ENCODE peak calls at places on chromosomes 16 and 17, in seven cellular contexts. G is fibroblast of gingiva; U is naive thymus-derived CD4-positive, alpha-beta T cell; C is GM23248; W is stimulated activated CD4-positive, alpha-beta T cell treated with anti-CD3 and anti-CD28 coated beads, Interleukin-4, amount 100 ng/mL, for 24 hours; F is stimulated activated CD8-positive, alpha-beta memory T cell treated with anti-CD3 and anti-CD28 coated beads, Interleukin-15, amount 100 ng/mL, for 24 hours; X is iris pigment epithelial cell. T is an unnamed sample.

GRCh38 chr17:46026815-46027125 is 27.7 kb downstream of the STH start:
- DNase-seq in G (no peak), U (no peak), C (no peak), W (no peak), F (no peak), X (no peak), T (no peak)

GRCh38 chr17:77869665-77870132 is 88.8 kb upstream of the TNRC6C start:
- DNase-seq in G (no peak), U (no peak), C (no peak), W (no peak), F (no peak), X (no peak), T (no peak)

GRCh38 chr17:79204261-79204660 is 129.6 kb downstream of the ENGASE start:
- DNase-seq in G (no peak), U (no peak), C (no peak), W (no peak), F (no peak), X (no peak), T (no peak)

GRCh38 chr17:17021194-17021863 is 20.9 kb upstream of the MPRIP start:
- DNase-seq in G (no peak), U (no peak), C (peak; percentile 86), W (no peak), F (no peak), X (no peak), T (no peak)

GRCh38 chr16:15055141-15056053 is 477 bp downstream of the NTAN1 start:
- DNase-seq in G (peak; percentile 26), U (no peak), C (peak; percentile 63), W (peak; percentile 62), F (no peak), X (peak; percentile 34), T (no peak)

GRCh38 chr16:69395859-69396186 is 10.0 kb upstream of the TERF2 start:
- DNase-seq in G (no peak), U (no peak), C (no peak), W (no peak), F (no peak), X (no peak), T (no peak)

GRCh38 chr17:36705651-36706436 is 104.5 kb downstream of the MRM1 start:
- DNase-seq in G (no peak), U (peak; percentile 45), C (peak; percentile 47), W (peak; percentile 60), F (no peak), X (peak; percentile 38), T (peak; percentile 57)

GRCh38 chr17:81074440-81074839 is 39.5 kb downstream of the BAIAP2 start:
- DNase-seq in G (no peak), U (no peak), C (no peak), W (no peak), F (no peak), X (no peak), T (no peak)

GRCh38 chr16:59881366-59881765 is 1147.2 kb upstream of the GOT2 start:
- DNase-seq in G (no peak), U (no peak), C (no peak), W (no peak), F (no peak), X (no peak), T (peak; percentile 25)

GRCh38 chr17:67629963-67630320 is 87.8 kb upstream of the NOL11 start:
- DNase-seq in G (peak; percentile 84), U (peak; percentile 38), C (peak; percentile 86), W (no peak), F (no peak), X (peak; percentile 69), T (peak; percentile 62)

T was measured in epithelial cell of esophagus.